ENCODE peak calls at places on chromosomes 5 and 9, in four cellular contexts. One of them, this sample, is unnamed.

GRCh38 chr9:121185178-121185745 is 16.4 kb downstream of the RAB14 start:
- DNase-seq in transverse colon: no peak
- DNase-seq in cardiac fibroblast: no peak
- DNase-seq in fibroblast of villous mesenchyme: no peak
- DNase-seq in this sample: no peak

GRCh38 chr5:107560377-107560776 is 110.4 kb downstream of the EFNA5 start:
- DNase-seq in transverse colon: no peak
- DNase-seq in cardiac fibroblast: no peak
- DNase-seq in fibroblast of villous mesenchyme: no peak
- DNase-seq in this sample: no peak

GRCh38 chr5:155290937-155291336 is 277.4 kb downstream of the KIF4B start:
- DNase-seq in transverse colon: no peak
- DNase-seq in cardiac fibroblast: no peak
- DNase-seq in fibroblast of villous mesenchyme: no peak
- DNase-seq in this sample: no peak

GRCh38 chr9:93354451-93354850 is 97.0 kb upstream of the FAM120A start:
- DNase-seq in transverse colon: no peak
- DNase-seq in cardiac fibroblast: no peak
- DNase-seq in fibroblast of villous mesenchyme: peak
- DNase-seq in this sample: no peak

GRCh38 chr5:154038241-154038603 is 488 bp downstream of the FAM114A2 start:
- DNase-seq in transverse colon: peak
- DNase-seq in cardiac fibroblast: no peak
- DNase-seq in fibroblast of villous mesenchyme: peak
- DNase-seq in this sample: peak

GRCh38 chr5:54136666-54137440 is 173.5 kb downstream of the ARL15 start:
- DNase-seq in transverse colon: no peak
- DNase-seq in cardiac fibroblast: no peak
- DNase-seq in fibroblast of villous mesenchyme: peak
- DNase-seq in this sample: no peak

GRCh38 chr5:176817369-176817841 is 7.0 kb downstream of the UNC5A start:
- DNase-seq in transverse colon: no peak
- DNase-seq in cardiac fibroblast: no peak
- DNase-seq in fibroblast of villous mesenchyme: no peak
- DNase-seq in this sample: no peak

GRCh38 chr5:142671801-142672200 is 14.1 kb downstream of the FGF1 start:
- DNase-seq in transverse colon: no peak
- DNase-seq in cardiac fibroblast: peak
- DNase-seq in fibroblast of villous mesenchyme: peak
- DNase-seq in this sample: peak

GRCh38 chr5:172565455-172565854 is 75.6 kb upstream of the NEURL1B start:
- DNase-seq in transverse colon: no peak
- DNase-seq in cardiac fibroblast: no peak
- DNase-seq in fibroblast of villous mesenchyme: no peak
- DNase-seq in this sample: no peak

GRCh38 chr5:55303238-55303690 is 4.2 kb downstream of the DHX29 start:
- DNase-seq in transverse colon: no peak
- DNase-seq in cardiac fibroblast: peak
- DNase-seq in fibroblast of villous mesenchyme: peak
- DNase-seq in this sample: peak
- TF ChIP-seq CTCF in transverse colon: no peak
- TF ChIP-seq CTCF in cardiac fibroblast: no peak
- TF ChIP-seq CTCF in fibroblast of villous mesenchyme: no peak
- TF ChIP-seq CTCF in this sample: no peak

GRCh38 chr5:10595305-10595677 is 31.4 kb downstream of the ANKRD33B start:
- DNase-seq in transverse colon: no peak
- DNase-seq in cardiac fibroblast: no peak
- DNase-seq in fibroblast of villous mesenchyme: peak
- DNase-seq in this sample: no peak
- H3K4me3 ChIP-seq in transverse colon: no peak
- H3K4me3 ChIP-seq in cardiac fibroblast: peak
- H3K4me3 ChIP-seq in fibroblast of villous mesenchyme: peak
- H3K4me3 ChIP-seq in this sample: no peak

GRCh38 chr5:113090336-113091106 is 113.9 kb downstream of the DCP2 start:
- DNase-seq in transverse colon: no peak
- DNase-seq in cardiac fibroblast: peak
- DNase-seq in fibroblast of villous mesenchyme: no peak
- DNase-seq in this sample: no peak
- TF ChIP-seq CTCF in transverse colon: no peak
- TF ChIP-seq CTCF in cardiac fibroblast: no peak
- TF ChIP-seq CTCF in fibroblast of villous mesenchyme: no peak
- TF ChIP-seq CTCF in this sample: no peak

GRCh38 chr9:125995706-125996105 is 248.5 kb downstream of the PBX3 start:
- DNase-seq in transverse colon: no peak
- DNase-seq in cardiac fibroblast: no peak
- DNase-seq in fibroblast of villous mesenchyme: no peak
- DNase-seq in this sample: no peak

GRCh38 chr9:125995006-125995405 is 247.8 kb downstream of the PBX3 start:
- DNase-seq in transverse colon: no peak
- DNase-seq in cardiac fibroblast: no peak
- DNase-seq in fibroblast of villous mesenchyme: no peak
- DNase-seq in this sample: no peak

GRCh38 chr9:125992557-125992956 is 245.4 kb downstream of the PBX3 start:
- DNase-seq in transverse colon: no peak
- DNase-seq in cardiac fibroblast: no peak
- DNase-seq in fibroblast of villous mesenchyme: no peak
- DNase-seq in this sample: no peak

GRCh38 chr9:125993423-125993935 is 246.3 kb downstream of the PBX3 start:
- DNase-seq in transverse colon: no peak
- DNase-seq in cardiac fibroblast: no peak
- DNase-seq in fibroblast of villous mesenchyme: no peak
- DNase-seq in this sample: no peak

DNA sequence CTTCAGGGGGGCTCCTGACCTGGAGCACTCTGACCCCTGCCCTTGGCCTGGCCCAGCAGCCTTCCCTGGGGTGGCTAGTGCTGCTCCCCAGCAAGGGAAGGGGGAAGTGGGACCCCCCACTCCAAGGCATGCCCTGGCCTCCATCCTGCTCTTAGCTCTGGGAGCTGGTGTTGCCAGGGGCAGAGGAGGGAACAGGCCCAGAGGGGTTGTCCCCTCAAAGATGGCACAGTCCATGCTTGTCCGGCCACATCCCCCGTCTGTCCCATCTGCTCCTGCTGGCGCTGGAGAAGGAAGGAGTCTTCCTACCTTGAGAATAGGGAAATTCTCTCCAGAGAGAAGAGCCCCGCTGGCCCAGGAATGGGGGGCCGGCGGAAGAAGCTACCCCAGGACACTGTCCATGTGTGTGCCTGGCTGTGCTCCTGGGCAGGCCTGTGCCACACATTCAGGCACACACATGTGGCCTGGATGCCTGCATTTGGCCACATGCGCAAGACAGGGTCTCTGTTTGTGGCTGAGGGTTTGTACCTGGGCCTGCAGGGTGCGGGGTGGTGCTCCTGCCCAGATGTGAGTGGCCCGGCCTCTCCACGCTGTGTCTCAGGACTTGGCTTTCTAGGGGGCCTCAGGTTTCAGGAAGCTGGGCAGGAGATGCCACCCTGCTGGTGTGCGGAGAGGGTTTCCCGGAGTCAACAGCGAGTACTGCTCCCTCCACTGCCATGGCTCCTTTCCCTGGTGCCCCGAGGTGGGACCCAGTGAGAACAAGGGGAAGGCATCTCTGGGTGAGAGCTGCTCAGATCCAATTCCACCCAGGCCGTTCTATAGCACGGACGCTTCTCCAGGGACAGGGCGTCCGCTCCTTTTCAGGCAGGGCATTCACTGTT is 247.1 kb downstream of the PBX3 start:
- DNase-seq in transverse colon: no peak
- DNase-seq in cardiac fibroblast: no peak
- DNase-seq in fibroblast of villous mesenchyme: no peak
- DNase-seq in this sample: no peak
- H3K4me3 ChIP-seq in transverse colon: no peak
- H3K4me3 ChIP-seq in cardiac fibroblast: no peak
- H3K4me3 ChIP-seq in fibroblast of villous mesenchyme: no peak
- H3K4me3 ChIP-seq in this sample: no peak

DNA sequence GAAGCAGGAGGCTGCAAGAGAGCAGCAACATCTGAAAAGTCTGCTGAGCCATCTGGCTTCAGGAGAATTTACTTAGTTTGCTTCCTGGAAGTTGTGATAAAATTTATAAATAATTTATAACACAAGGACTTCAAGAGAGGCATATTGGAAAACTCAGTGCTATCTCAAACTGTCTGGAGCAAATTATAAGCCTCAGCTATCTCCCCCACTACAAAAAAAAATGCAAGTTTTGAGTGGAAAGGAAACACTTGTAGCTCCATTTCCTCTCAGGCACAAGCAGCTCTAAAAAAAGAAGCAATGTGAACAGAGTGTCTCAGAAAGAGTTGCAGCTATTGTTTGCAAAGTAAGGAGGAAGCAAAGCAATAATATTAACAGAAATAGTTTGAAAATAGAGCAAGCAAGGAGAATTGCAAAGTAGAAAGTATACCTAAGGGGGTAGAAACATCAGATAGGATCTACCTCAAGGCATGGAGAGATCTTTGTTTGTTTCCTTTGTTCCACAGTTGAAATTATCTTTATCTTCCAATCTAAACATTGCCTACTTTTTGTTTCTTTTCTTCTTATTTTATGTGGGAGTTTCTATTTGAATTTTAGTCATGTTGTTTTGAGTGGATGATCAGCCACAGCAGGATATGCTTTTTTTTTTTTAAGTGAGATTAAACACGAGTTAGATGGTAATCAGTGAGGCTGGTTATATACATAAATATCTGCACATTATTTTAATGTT is 56.0 kb upstream of the IL6ST start:
- DNase-seq in transverse colon: no peak
- DNase-seq in cardiac fibroblast: peak
- DNase-seq in fibroblast of villous mesenchyme: peak
- DNase-seq in this sample: no peak
- TF ChIP-seq CTCF in transverse colon: no peak
- TF ChIP-seq CTCF in cardiac fibroblast: no peak
- TF ChIP-seq CTCF in fibroblast of villous mesenchyme: no peak
- TF ChIP-seq CTCF in this sample: no peak

GRCh38 chr5:139394123-139394653 is 716 bp downstream of the PROB1 start:
- DNase-seq in transverse colon: peak
- DNase-seq in cardiac fibroblast: peak
- DNase-seq in fibroblast of villous mesenchyme: peak
- DNase-seq in this sample: no peak

GRCh38 chr5:139394654-139395566 is at the start of gene PROB1:
- DNase-seq in transverse colon: no peak
- DNase-seq in cardiac fibroblast: no peak
- DNase-seq in fibroblast of villous mesenchyme: no peak
- DNase-seq in this sample: no peak

GRCh38 chr5:139397921-139398320 is 3.0 kb upstream of the PROB1 start:
- DNase-seq in transverse colon: no peak
- DNase-seq in cardiac fibroblast: no peak
- DNase-seq in fibroblast of villous mesenchyme: no peak
- DNase-seq in this sample: no peak

GRCh38 chr5:139396691-139397090 is 1.8 kb upstream of the PROB1 start:
- DNase-seq in transverse colon: no peak
- DNase-seq in cardiac fibroblast: no peak
- DNase-seq in fibroblast of villous mesenchyme: no peak
- DNase-seq in this sample: no peak

DNA sequence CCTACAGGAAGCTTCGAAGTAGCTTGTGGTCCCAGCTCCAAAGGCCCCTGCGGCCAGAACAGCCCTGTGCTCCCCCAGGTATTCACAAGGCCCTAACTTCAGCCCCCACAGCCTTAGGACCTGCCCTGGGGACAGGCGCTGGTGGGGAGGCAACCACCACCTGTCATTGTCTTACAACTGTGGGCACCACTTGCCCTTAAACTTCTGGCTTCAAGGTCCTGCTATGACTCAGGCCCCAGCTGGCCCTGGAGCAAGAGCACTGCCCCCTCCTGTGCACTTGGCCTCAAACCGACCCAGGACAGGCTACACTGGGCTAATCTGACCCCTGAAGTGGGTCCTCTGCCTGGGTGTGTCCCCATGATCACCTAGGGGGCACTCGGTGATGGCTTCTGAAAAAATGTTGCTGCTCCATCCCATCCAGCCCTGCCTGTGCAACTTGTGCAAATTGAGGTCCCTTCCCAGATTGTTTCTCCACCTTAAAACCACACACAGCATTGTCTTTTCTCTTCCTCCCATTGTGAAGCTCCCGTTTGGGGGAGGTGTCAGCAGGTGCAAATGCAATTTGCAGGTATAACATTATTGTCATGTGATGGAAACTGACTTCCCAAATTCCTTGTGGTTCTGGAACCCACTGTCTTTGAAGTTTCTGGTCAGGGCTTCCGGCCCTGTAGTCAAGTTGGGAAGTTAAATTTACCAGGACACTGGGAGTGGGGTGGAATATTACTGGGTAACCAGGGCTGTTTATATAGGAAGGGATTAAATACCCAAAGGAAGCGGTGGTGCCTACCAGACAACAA is 1.1 kb upstream of the PROB1 start:
- DNase-seq in transverse colon: no peak
- DNase-seq in cardiac fibroblast: no peak
- DNase-seq in fibroblast of villous mesenchyme: no peak
- DNase-seq in this sample: no peak
- H3K4me3 ChIP-seq in transverse colon: no peak
- H3K4me3 ChIP-seq in cardiac fibroblast: no peak
- H3K4me3 ChIP-seq in fibroblast of villous mesenchyme: no peak
- H3K4me3 ChIP-seq in this sample: no peak

GRCh38 chr5:75049581-75050274 is 2.6 kb downstream of the GCNT4 start:
- DNase-seq in transverse colon: peak
- DNase-seq in cardiac fibroblast: peak
- DNase-seq in fibroblast of villous mesenchyme: peak
- DNase-seq in this sample: peak

GRCh38 chr5:75048457-75048953 is 3.9 kb downstream of the GCNT4 start:
- DNase-seq in transverse colon: no peak
- DNase-seq in cardiac fibroblast: no peak
- DNase-seq in fibroblast of villous mesenchyme: peak
- DNase-seq in this sample: peak

GRCh38 chr5:75051217-75051751 is 1.1 kb downstream of the GCNT4 start:
- DNase-seq in transverse colon: peak
- DNase-seq in cardiac fibroblast: no peak
- DNase-seq in fibroblast of villous mesenchyme: no peak
- DNase-seq in this sample: no peak

GRCh38 chr5:75052461-75053285 is at the start of gene GCNT4:
- DNase-seq in transverse colon: peak
- DNase-seq in cardiac fibroblast: peak
- DNase-seq in fibroblast of villous mesenchyme: peak
- DNase-seq in this sample: peak

DNA sequence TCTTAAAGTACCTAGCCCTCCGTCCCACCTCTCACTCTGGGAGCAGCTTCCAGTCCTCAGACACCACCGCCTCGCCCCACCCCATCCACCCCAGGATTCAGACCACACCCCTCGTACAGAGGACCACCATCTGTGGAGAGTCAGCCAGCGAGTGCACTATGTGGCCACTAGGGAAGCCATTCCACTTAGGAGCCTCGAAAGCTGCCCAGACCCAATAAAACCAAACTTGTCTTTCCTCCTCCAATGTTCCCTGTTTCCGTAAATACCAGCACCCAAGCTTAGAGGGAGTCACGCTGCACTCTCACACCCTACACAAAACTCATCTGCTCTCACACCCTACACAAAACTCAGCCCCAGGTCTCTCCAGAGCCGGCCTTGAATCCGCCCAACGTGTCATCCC is 1.9 kb downstream of the GCNT4 start:
- DNase-seq in transverse colon: no peak
- DNase-seq in cardiac fibroblast: peak
- DNase-seq in fibroblast of villous mesenchyme: no peak
- DNase-seq in this sample: no peak
- TF ChIP-seq CTCF in transverse colon: no peak
- TF ChIP-seq CTCF in cardiac fibroblast: peak
- TF ChIP-seq CTCF in fibroblast of villous mesenchyme: peak
- TF ChIP-seq CTCF in this sample: peak